ENCODE peak calls at places on chromosome 2, in four cellular contexts. One of them, this sample, is unnamed.

GRCh38 chr2:12006841-12007240 is 260.4 kb downstream of the LPIN1 start:
- DNase-seq in T follicular helper cell: no peak
- DNase-seq in fibroblast of the conjunctiva: no peak
- DNase-seq in prostate gland: no peak
- DNase-seq in this sample: no peak

GRCh38 chr2:145379934-145380333 is 860.0 kb upstream of the ZEB2 start:
- DNase-seq in T follicular helper cell: no peak
- DNase-seq in fibroblast of the conjunctiva: no peak
- DNase-seq in prostate gland: no peak
- DNase-seq in this sample: no peak

GRCh38 chr2:65669574-65669973 is 237.2 kb upstream of the SPRED2 start:
- DNase-seq in T follicular helper cell: no peak
- DNase-seq in fibroblast of the conjunctiva: no peak
- DNase-seq in prostate gland: no peak
- DNase-seq in this sample: no peak

GRCh38 chr2:57698935-57699449 is 347.6 kb upstream of the VRK2 start:
- DNase-seq in T follicular helper cell: no peak
- DNase-seq in fibroblast of the conjunctiva: no peak
- DNase-seq in prostate gland: no peak
- DNase-seq in this sample: no peak

GRCh38 chr2:65991332-65991731 is 443.6 kb upstream of the MEIS1 start:
- DNase-seq in T follicular helper cell: no peak
- DNase-seq in fibroblast of the conjunctiva: no peak
- DNase-seq in prostate gland: peak
- DNase-seq in this sample: no peak

GRCh38 chr2:38065502-38066135 is 10.3 kb downstream of the CYP1B1 start:
- DNase-seq in T follicular helper cell: no peak
- DNase-seq in fibroblast of the conjunctiva: no peak
- DNase-seq in prostate gland: no peak
- DNase-seq in this sample: no peak

GRCh38 chr2:239466046-239466754 is 65.4 kb upstream of the HDAC4 start:
- DNase-seq in T follicular helper cell: no peak
- DNase-seq in fibroblast of the conjunctiva: no peak
- DNase-seq in prostate gland: no peak
- DNase-seq in this sample: no peak

GRCh38 chr2:104872866-104873688 is 19.2 kb downstream of the POU3F3 start:
- DNase-seq in T follicular helper cell: no peak
- DNase-seq in fibroblast of the conjunctiva: peak
- DNase-seq in prostate gland: peak
- DNase-seq in this sample: no peak

GRCh38 chr2:84954329-84954728 is 16.6 kb upstream of the KCMF1 start:
- DNase-seq in T follicular helper cell: no peak
- DNase-seq in fibroblast of the conjunctiva: no peak
- DNase-seq in prostate gland: no peak
- DNase-seq in this sample: no peak

GRCh38 chr2:203759692-203760365 is 53.4 kb downstream of the CD28 start:
- DNase-seq in T follicular helper cell: no peak
- DNase-seq in fibroblast of the conjunctiva: no peak
- DNase-seq in prostate gland: no peak
- DNase-seq in this sample: no peak

GRCh38 chr2:78845786-78846185 is 179.7 kb upstream of the REG3G start:
- DNase-seq in T follicular helper cell: no peak
- DNase-seq in fibroblast of the conjunctiva: no peak
- DNase-seq in prostate gland: no peak
- DNase-seq in this sample: no peak

GRCh38 chr2:48633143-48633542 is 15.5 kb downstream of the GTF2A1L start:
- DNase-seq in T follicular helper cell: no peak
- DNase-seq in fibroblast of the conjunctiva: no peak
- DNase-seq in prostate gland: no peak
- DNase-seq in this sample: no peak

GRCh38 chr2:24076849-24077534 is 866 bp upstream of the SF3B6 start:
- DNase-seq in T follicular helper cell: no peak
- DNase-seq in fibroblast of the conjunctiva: no peak
- DNase-seq in prostate gland: no peak
- DNase-seq in this sample: no peak

GRCh38 chr2:170505631-170506270 is 209.4 kb upstream of the SP5 start:
- DNase-seq in T follicular helper cell: no peak
- DNase-seq in fibroblast of the conjunctiva: peak
- DNase-seq in prostate gland: peak
- DNase-seq in this sample: no peak

GRCh38 chr2:107025869-107026380 is 140.0 kb upstream of the ST6GAL2 start:
- DNase-seq in T follicular helper cell: no peak
- DNase-seq in fibroblast of the conjunctiva: no peak
- DNase-seq in prostate gland: no peak
- DNase-seq in this sample: no peak

GRCh38 chr2:205706769-205707375 is 24.6 kb downstream of the NRP2 start:
- DNase-seq in T follicular helper cell: no peak
- DNase-seq in fibroblast of the conjunctiva: no peak
- DNase-seq in prostate gland: no peak
- DNase-seq in this sample: no peak

GRCh38 chr2:96869824-96870630 is at the start of gene SEMA4C:
- DNase-seq in T follicular helper cell: peak
- DNase-seq in fibroblast of the conjunctiva: no peak
- DNase-seq in prostate gland: peak
- DNase-seq in this sample: peak

GRCh38 chr2:237431372-237431771 is 17.4 kb upstream of the COL6A3 start:
- DNase-seq in T follicular helper cell: no peak
- DNase-seq in fibroblast of the conjunctiva: no peak
- DNase-seq in prostate gland: no peak
- DNase-seq in this sample: no peak

GRCh38 chr2:238973038-238973772 is 125.3 kb downstream of the TWIST2 start:
- DNase-seq in T follicular helper cell: no peak
- DNase-seq in fibroblast of the conjunctiva: no peak
- DNase-seq in prostate gland: no peak
- DNase-seq in this sample: no peak

GRCh38 chr2:96869281-96869823 is 528 bp downstream of the SEMA4C start:
- DNase-seq in T follicular helper cell: no peak
- DNase-seq in fibroblast of the conjunctiva: peak
- DNase-seq in prostate gland: peak
- DNase-seq in this sample: no peak

GRCh38 chr2:60530228-60530627 is 23.2 kb downstream of the BCL11A start:
- DNase-seq in T follicular helper cell: no peak
- DNase-seq in fibroblast of the conjunctiva: no peak
- DNase-seq in prostate gland: peak
- DNase-seq in this sample: no peak

GRCh38 chr2:181985632-181986205 is at the start of gene PPP1R1C:
- DNase-seq in T follicular helper cell: no peak
- DNase-seq in fibroblast of the conjunctiva: no peak
- DNase-seq in prostate gland: no peak
- DNase-seq in this sample: no peak

GRCh38 chr2:101476605-101477208 is 1.8 kb upstream of the RFX8 start:
- DNase-seq in T follicular helper cell: no peak
- DNase-seq in fibroblast of the conjunctiva: no peak
- DNase-seq in prostate gland: no peak
- DNase-seq in this sample: no peak

GRCh38 chr2:233421091-233421816 is 67.0 kb downstream of the DGKD start:
- DNase-seq in T follicular helper cell: no peak
- DNase-seq in fibroblast of the conjunctiva: no peak
- DNase-seq in prostate gland: no peak
- DNase-seq in this sample: no peak

GRCh38 chr2:31729442-31730092 is 148.8 kb upstream of the SRD5A2 start:
- DNase-seq in T follicular helper cell: no peak
- DNase-seq in fibroblast of the conjunctiva: peak
- DNase-seq in prostate gland: no peak
- DNase-seq in this sample: no peak

GRCh38 chr2:84919885-84920580 is 14.6 kb downstream of the TMSB10 start:
- DNase-seq in T follicular helper cell: no peak
- DNase-seq in fibroblast of the conjunctiva: peak
- DNase-seq in prostate gland: no peak
- DNase-seq in this sample: no peak

GRCh38 chr2:148730085-148730484 is 85.5 kb downstream of the EPC2 start:
- DNase-seq in T follicular helper cell: no peak
- DNase-seq in fibroblast of the conjunctiva: no peak
- DNase-seq in prostate gland: no peak
- DNase-seq in this sample: no peak

GRCh38 chr2:12502759-12503158 is 214.0 kb upstream of the TRIB2 start:
- DNase-seq in T follicular helper cell: no peak
- DNase-seq in fibroblast of the conjunctiva: no peak
- DNase-seq in prostate gland: no peak
- DNase-seq in this sample: no peak

GRCh38 chr2:20868377-20868776 is 45.5 kb upstream of the LDAH start:
- DNase-seq in T follicular helper cell: peak
- DNase-seq in fibroblast of the conjunctiva: no peak
- DNase-seq in prostate gland: no peak
- DNase-seq in this sample: no peak

GRCh38 chr2:222358876-222359275 is 60.1 kb upstream of the PAX3 start:
- DNase-seq in T follicular helper cell: no peak
- DNase-seq in fibroblast of the conjunctiva: no peak
- DNase-seq in prostate gland: no peak
- DNase-seq in this sample: no peak

GRCh38 chr2:201126308-201127127 is 10.6 kb downstream of the CFLAR start:
- DNase-seq in T follicular helper cell: no peak
- DNase-seq in fibroblast of the conjunctiva: no peak
- DNase-seq in prostate gland: no peak
- DNase-seq in this sample: no peak

GRCh38 chr2:174328309-174329156 is 6.2 kb upstream of the SP9 start:
- DNase-seq in T follicular helper cell: no peak
- DNase-seq in fibroblast of the conjunctiva: no peak
- DNase-seq in prostate gland: no peak
- DNase-seq in this sample: no peak